ENCODE peak calls at places on chromosomes 4 and X, in nine cellular contexts. C is heart right ventricle, S is astrocyte of the cerebellum, E is left lung, Z is testis, W is HFF-Myc, I is brain microvascular endothelial cell, G is dorsolateral prefrontal cortex, N is lower lobe of right lung. B is an unnamed sample.

GRCh38 chrX:1906028-1906427 is 291.2 kb downstream of the ASMT start:
- DNase-seq in N (no peak), W (no peak), I (no peak), S (no peak), G (no peak), E (no peak), C (no peak), Z (no peak), B (no peak)

GRCh38 chrX:10011261-10011931 is 44.2 kb downstream of the CLDN34 start:
- DNase-seq in C (no peak), E (no peak), G (no peak), N (no peak), S (no peak), W (no peak), Z (no peak), I (peak), B (no peak)

GRCh38 chrX:254630-255215 is 26.5 kb upstream of the PLCXD1 start:
- DNase-seq in Z (no peak), N (peak), E (peak), W (no peak), I (no peak), C (no peak), S (no peak), G (no peak), B (no peak)

GRCh38 chr4:37490391-37491347 is 195.5 kb downstream of the RELL1 start:
- DNase-seq in I (no peak), G (no peak), W (no peak), N (no peak), Z (no peak), E (no peak), S (no peak), C (no peak), B (no peak)

GRCh38 chr4:55903577-55903976 is 45.2 kb upstream of the CEP135 start:
- DNase-seq in W (no peak), S (no peak), N (no peak), E (no peak), G (no peak), I (no peak), Z (no peak), C (no peak), B (no peak)

GRCh38 chr4:155207534-155208257 is 740 bp upstream of the NPY2R start:
- DNase-seq in C (no peak), W (no peak), N (no peak), E (peak), Z (peak), G (peak), I (no peak), S (peak), B (no peak)

GRCh38 chr4:112036881-112037280 is 108.4 kb upstream of the FAM241A start:
- DNase-seq in G (no peak), C (no peak), I (no peak), N (no peak), Z (no peak), E (no peak), W (no peak), S (no peak), B (no peak)

GRCh38 chr4:11496313-11496956 is 67.7 kb upstream of the HS3ST1 start:
- DNase-seq in C (no peak), I (no peak), G (no peak), E (no peak), Z (no peak), S (peak), W (no peak), N (no peak), B (no peak)

GRCh38 chrX:40272141-40272540 is 174.4 kb upstream of the BCOR start:
- DNase-seq in S (no peak), W (no peak), E (no peak), N (no peak), G (no peak), I (no peak), C (no peak), Z (no peak), B (no peak)

GRCh38 chr4:8765631-8766590 is 105.7 kb downstream of the HMX1 start:
- DNase-seq in N (peak), G (peak), Z (no peak), C (no peak), S (no peak), I (no peak), E (peak), W (no peak), B (no peak)

GRCh38 chr4:111959202-111959601 is 186.1 kb upstream of the FAM241A start:
- DNase-seq in Z (no peak), E (no peak), C (no peak), N (no peak), G (no peak), S (no peak), I (peak), W (peak), B (peak)

GRCh38 chr4:31045724-31046318 is 325.7 kb downstream of the PCDH7 start:
- DNase-seq in Z (no peak), I (peak), C (no peak), S (peak), G (no peak), W (no peak), N (no peak), E (no peak), B (peak)

GRCh38 chr4:150283689-150284088 is 205.4 kb downstream of the DCLK2 start:
- DNase-seq in I (peak), N (no peak), C (no peak), E (no peak), G (no peak), Z (no peak), W (peak), S (peak), B (peak)

GRCh38 chrX:51459125-51459524 is 37.3 kb downstream of the NUDT11 start:
- DNase-seq in N (no peak), E (no peak), I (peak), G (no peak), S (no peak), W (no peak), Z (peak), C (no peak), B (peak)

GRCh38 chrX:43644124-43644701 is 11.9 kb upstream of the MAOA start:
- DNase-seq in W (no peak), S (peak), E (no peak), I (peak), N (no peak), G (no peak), C (no peak), Z (no peak), B (peak)

GRCh38 chr4:8192748-8193738 is 6.0 kb upstream of the SH3TC1 start:
- DNase-seq in N (peak), I (peak), Z (peak), W (no peak), G (peak), E (peak), S (no peak), C (peak), B (peak)

GRCh38 chr4:24382381-24382780 is 202.0 kb downstream of the DHX15 start:
- DNase-seq in S (peak), I (no peak), Z (no peak), W (no peak), G (no peak), N (no peak), C (no peak), E (no peak), B (no peak)

GRCh38 chr4:95528388-95528787 is 20.4 kb downstream of the UNC5C start:
- DNase-seq in C (no peak), S (no peak), N (no peak), E (no peak), I (no peak), Z (no peak), W (no peak), G (no peak), B (no peak)

GRCh38 chr4:13611283-13611842 is 16.2 kb downstream of the BOD1L1 start:
- DNase-seq in W (peak), G (no peak), S (no peak), I (peak), N (no peak), Z (no peak), C (peak), E (no peak), B (peak)

GRCh38 chrX:72540318-72540717 is 32.3 kb downstream of the HDAC8 start:
- DNase-seq in W (no peak), Z (no peak), G (no peak), N (no peak), I (no peak), E (no peak), C (no peak), S (peak), B (no peak)

GRCh38 chr4:136741468-136741867 is 790.8 kb downstream of the PCDH18 start:
- DNase-seq in E (no peak), N (no peak), W (no peak), Z (no peak), I (peak), G (no peak), S (no peak), C (no peak), B (peak)

GRCh38 chrX:72169008-72169728 is 12.4 kb upstream of the PIN4 start:
- DNase-seq in G (no peak), N (no peak), S (no peak), I (no peak), C (peak), E (no peak), Z (no peak), W (no peak), B (no peak)

GRCh38 chr4:20358110-20358509 is 106.4 kb downstream of the SLIT2 start:
- DNase-seq in S (no peak), W (no peak), E (no peak), N (no peak), Z (no peak), I (no peak), C (no peak), G (no peak), B (no peak)

DNA sequence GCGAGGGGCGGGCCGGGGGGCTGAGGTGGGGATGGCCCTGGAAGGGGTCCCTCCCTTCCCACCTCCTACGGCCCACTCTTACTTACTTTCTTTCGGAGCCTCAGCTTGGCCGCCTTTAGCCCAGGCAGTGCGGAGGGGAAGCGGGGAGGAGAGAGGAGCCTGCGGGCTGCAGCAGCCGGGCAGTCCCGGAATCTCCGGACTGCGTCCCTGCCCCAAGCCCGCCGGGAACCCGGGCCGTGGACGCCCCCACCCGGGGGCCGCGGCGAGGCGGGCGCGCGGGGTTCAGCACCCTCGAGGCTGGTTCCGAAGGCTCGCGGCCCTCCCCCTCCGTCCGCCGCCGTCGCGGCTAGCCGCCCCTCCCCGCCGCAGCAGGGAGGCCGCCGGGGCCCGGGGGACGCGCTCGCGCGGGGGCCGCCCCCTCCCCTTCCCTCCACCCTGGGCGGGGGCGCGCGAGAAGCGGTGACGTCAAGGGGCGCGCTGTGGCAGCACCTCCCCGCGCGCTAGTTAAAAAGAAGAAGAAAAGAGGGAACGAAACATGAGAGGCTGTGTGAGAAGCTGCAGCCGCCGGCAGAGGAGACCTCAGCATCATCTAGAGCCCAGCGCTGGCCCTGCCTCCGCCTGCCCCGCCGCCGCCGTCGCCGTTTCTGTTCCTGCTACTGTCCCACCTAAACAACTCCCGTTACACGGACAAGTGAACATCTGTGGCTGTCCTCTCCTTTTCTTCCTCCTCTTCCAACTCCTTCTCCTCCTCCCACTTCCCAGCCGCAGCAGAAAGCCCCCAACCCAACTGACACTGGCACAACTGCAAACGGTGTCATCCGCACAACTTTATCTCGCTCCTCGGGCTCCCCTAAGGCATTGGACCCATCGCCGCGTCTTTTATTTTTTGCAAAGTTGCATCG is at the start of gene HHIP:
- DNase-seq in I (peak), C (no peak), Z (peak), N (peak), G (peak), E (peak), S (peak), W (no peak), B (peak)
- H3K4me3 ChIP-seq in I (peak), C (peak), Z (peak), N (peak), G (peak), E (peak), S (peak), W (peak), B (peak)

GRCh38 chrX:23079347-23079746 is 79.6 kb downstream of the DDX53 start:
- DNase-seq in C (no peak), S (no peak), Z (no peak), E (no peak), G (no peak), W (no peak), I (no peak), N (no peak), B (no peak)
- TF ChIP-seq CTCF in C (no peak), S (no peak), Z (no peak), E (peak), G (no peak), W (no peak), I (no peak), N (no peak), B (no peak)

GRCh38 chrX:39016551-39016950 is 215.3 kb downstream of the MID1IP1 start:
- DNase-seq in Z (no peak), W (no peak), C (no peak), I (no peak), E (no peak), N (no peak), G (no peak), S (no peak), B (no peak)
- H3K4me3 ChIP-seq in Z (no peak), W (no peak), C (no peak), I (no peak), E (no peak), N (no peak), G (no peak), S (no peak), B (no peak)

GRCh38 chr4:622071-622995 is 3.0 kb upstream of the PDE6B start:
- DNase-seq in S (no peak), W (no peak), E (peak), C (no peak), G (no peak), I (no peak), Z (no peak), N (no peak), B (no peak)

GRCh38 chr4:621296-622070 is 3.9 kb upstream of the PDE6B start:
- DNase-seq in S (no peak), N (no peak), E (peak), W (no peak), I (no peak), G (peak), C (no peak), Z (no peak), B (no peak)

GRCh38 chr4:624705-625590 is at the start of gene PDE6B:
- DNase-seq in N (no peak), W (no peak), S (no peak), G (no peak), Z (no peak), I (no peak), C (no peak), E (peak), B (no peak)

GRCh38 chr4:623914-624626 is 1.3 kb upstream of the PDE6B start:
- DNase-seq in G (no peak), N (no peak), C (no peak), W (no peak), I (no peak), E (peak), Z (no peak), S (no peak), B (no peak)

GRCh38 chr4:622996-623913 is 2.1 kb upstream of the PDE6B start:
- DNase-seq in G (no peak), E (peak), C (no peak), S (no peak), W (no peak), Z (no peak), N (no peak), I (no peak), B (no peak)
- TF ChIP-seq CTCF in G (no peak), E (no peak), C (no peak), S (no peak), W (no peak), Z (no peak), N (no peak), I (no peak), B (no peak)

GRCh38 chr4:706834-707598 is 1.4 kb downstream of the PCGF3 start:
- DNase-seq in N (no peak), Z (no peak), S (no peak), G (no peak), C (no peak), W (no peak), E (no peak), I (no peak), B (no peak)
- H3K4me3 ChIP-seq in N (peak), Z (peak), S (peak), G (peak), C (peak), W (peak), E (peak), I (peak), B (peak)

DNA sequence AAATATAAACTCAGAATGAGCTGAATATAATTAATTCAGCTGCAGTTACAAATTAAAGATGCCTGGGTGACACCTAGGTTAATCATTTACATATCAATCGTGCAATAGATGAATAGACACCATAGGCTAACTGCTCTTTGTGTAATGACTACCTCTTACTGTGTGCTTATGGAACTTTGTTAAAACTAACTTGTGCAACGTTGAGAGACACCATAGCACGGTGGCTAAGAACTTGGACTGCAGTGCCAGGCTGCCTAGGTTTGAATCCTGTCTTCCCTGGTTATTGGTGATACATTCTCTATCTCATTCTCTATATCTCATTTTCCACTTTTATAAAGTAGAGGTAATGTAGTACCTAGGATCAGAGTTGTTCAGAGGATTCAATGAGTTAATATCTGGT is 46.9 kb downstream of the SMAD1 start:
- DNase-seq in G (no peak), S (no peak), E (no peak), W (no peak), Z (no peak), I (no peak), N (no peak), C (no peak), B (no peak)
- TF ChIP-seq CTCF in G (no peak), S (no peak), E (no peak), W (no peak), Z (no peak), I (no peak), N (no peak), C (no peak), B (no peak)